ENCODE peak calls at places on chromosomes 5 and 9, in eight cellular contexts. One of them, this sample, is unnamed.

GRCh38 chr9:15146121-15146820 is 160.7 kb downstream of the TTC39B start:
- DNase-seq in neuronal stem cell: peak
- DNase-seq in endodermal cell: no peak
- DNase-seq in dorsolateral prefrontal cortex: no peak
- DNase-seq in left ventricle myocardium inferior: no peak
- DNase-seq in astrocyte: no peak
- DNase-seq in fibroblast of lung: no peak
- DNase-seq in IMR-90: no peak
- DNase-seq in this sample: no peak

GRCh38 chr5:72478276-72478675 is 28.9 kb downstream of the ZNF366 start:
- DNase-seq in fibroblast of lung: no peak
- DNase-seq in neuronal stem cell: no peak
- DNase-seq in left ventricle myocardium inferior: no peak
- DNase-seq in dorsolateral prefrontal cortex: no peak
- DNase-seq in IMR-90: no peak
- DNase-seq in astrocyte: no peak
- DNase-seq in endodermal cell: no peak
- DNase-seq in this sample: peak

GRCh38 chr5:174801798-174802197 is 77.4 kb downstream of the MSX2 start:
- DNase-seq in dorsolateral prefrontal cortex: no peak
- DNase-seq in left ventricle myocardium inferior: no peak
- DNase-seq in IMR-90: no peak
- DNase-seq in endodermal cell: no peak
- DNase-seq in astrocyte: peak
- DNase-seq in fibroblast of lung: peak
- DNase-seq in neuronal stem cell: no peak
- DNase-seq in this sample: peak

GRCh38 chr9:91316093-91316492 is 45.6 kb downstream of the AUH start:
- DNase-seq in endodermal cell: no peak
- DNase-seq in IMR-90: no peak
- DNase-seq in fibroblast of lung: no peak
- DNase-seq in dorsolateral prefrontal cortex: no peak
- DNase-seq in astrocyte: no peak
- DNase-seq in left ventricle myocardium inferior: no peak
- DNase-seq in neuronal stem cell: no peak
- DNase-seq in this sample: no peak

GRCh38 chr5:140213370-140213983 is 38.5 kb downstream of the CYSTM1 start:
- DNase-seq in dorsolateral prefrontal cortex: no peak
- DNase-seq in neuronal stem cell: no peak
- DNase-seq in endodermal cell: no peak
- DNase-seq in IMR-90: no peak
- DNase-seq in fibroblast of lung: no peak
- DNase-seq in left ventricle myocardium inferior: no peak
- DNase-seq in astrocyte: no peak
- DNase-seq in this sample: peak

GRCh38 chr9:110183208-110184145 is 24.5 kb downstream of the C9orf152 start:
- DNase-seq in left ventricle myocardium inferior: no peak
- DNase-seq in dorsolateral prefrontal cortex: peak
- DNase-seq in neuronal stem cell: peak
- DNase-seq in astrocyte: peak
- DNase-seq in endodermal cell: peak
- DNase-seq in IMR-90: peak
- DNase-seq in fibroblast of lung: peak
- DNase-seq in this sample: peak

GRCh38 chr5:143698534-143698933 is 113.4 kb upstream of the HMHB1 start:
- DNase-seq in left ventricle myocardium inferior: no peak
- DNase-seq in endodermal cell: no peak
- DNase-seq in dorsolateral prefrontal cortex: no peak
- DNase-seq in fibroblast of lung: peak
- DNase-seq in IMR-90: no peak
- DNase-seq in neuronal stem cell: no peak
- DNase-seq in astrocyte: no peak
- DNase-seq in this sample: no peak

GRCh38 chr5:118722165-118723020 is 266.0 kb downstream of the DTWD2 start:
- DNase-seq in endodermal cell: no peak
- DNase-seq in neuronal stem cell: no peak
- DNase-seq in dorsolateral prefrontal cortex: no peak
- DNase-seq in left ventricle myocardium inferior: no peak
- DNase-seq in astrocyte: no peak
- DNase-seq in IMR-90: no peak
- DNase-seq in fibroblast of lung: no peak
- DNase-seq in this sample: no peak

GRCh38 chr9:125376261-125377226 is 114.9 kb downstream of the GAPVD1 start:
- DNase-seq in dorsolateral prefrontal cortex: no peak
- DNase-seq in endodermal cell: no peak
- DNase-seq in astrocyte: no peak
- DNase-seq in left ventricle myocardium inferior: no peak
- DNase-seq in fibroblast of lung: no peak
- DNase-seq in neuronal stem cell: no peak
- DNase-seq in IMR-90: no peak
- DNase-seq in this sample: no peak

GRCh38 chr5:170267431-170268152 is 30.0 kb downstream of the LCP2 start:
- DNase-seq in left ventricle myocardium inferior: peak
- DNase-seq in dorsolateral prefrontal cortex: peak
- DNase-seq in IMR-90: peak
- DNase-seq in fibroblast of lung: peak
- DNase-seq in neuronal stem cell: peak
- DNase-seq in astrocyte: peak
- DNase-seq in endodermal cell: peak
- DNase-seq in this sample: peak

GRCh38 chr5:171152382-171152781 is 156.7 kb upstream of the TLX3 start:
- DNase-seq in neuronal stem cell: no peak
- DNase-seq in left ventricle myocardium inferior: no peak
- DNase-seq in fibroblast of lung: peak
- DNase-seq in astrocyte: peak
- DNase-seq in endodermal cell: no peak
- DNase-seq in dorsolateral prefrontal cortex: no peak
- DNase-seq in IMR-90: peak
- DNase-seq in this sample: peak

GRCh38 chr5:168836603-168837245 is 257.6 kb upstream of the PANK3 start:
- DNase-seq in fibroblast of lung: no peak
- DNase-seq in neuronal stem cell: no peak
- DNase-seq in left ventricle myocardium inferior: no peak
- DNase-seq in astrocyte: no peak
- DNase-seq in dorsolateral prefrontal cortex: no peak
- DNase-seq in IMR-90: no peak
- DNase-seq in endodermal cell: no peak
- DNase-seq in this sample: no peak

GRCh38 chr5:145936401-145937131 is at the start of gene SH3RF2:
- DNase-seq in astrocyte: peak
- DNase-seq in dorsolateral prefrontal cortex: peak
- DNase-seq in endodermal cell: peak
- DNase-seq in fibroblast of lung: peak
- DNase-seq in IMR-90: peak
- DNase-seq in left ventricle myocardium inferior: peak
- DNase-seq in neuronal stem cell: peak
- DNase-seq in this sample: peak

GRCh38 chr9:131422241-131422792 is 28.4 kb downstream of the PRRC2B start:
- DNase-seq in IMR-90: peak
- DNase-seq in astrocyte: no peak
- DNase-seq in dorsolateral prefrontal cortex: no peak
- DNase-seq in endodermal cell: no peak
- DNase-seq in left ventricle myocardium inferior: peak
- DNase-seq in fibroblast of lung: no peak
- DNase-seq in neuronal stem cell: no peak
- DNase-seq in this sample: peak

GRCh38 chr9:137286980-137287383 is 9.5 kb downstream of the TOR4A start:
- DNase-seq in IMR-90: peak
- DNase-seq in dorsolateral prefrontal cortex: no peak
- DNase-seq in endodermal cell: peak
- DNase-seq in fibroblast of lung: peak
- DNase-seq in astrocyte: no peak
- DNase-seq in left ventricle myocardium inferior: no peak
- DNase-seq in neuronal stem cell: no peak
- DNase-seq in this sample: peak

GRCh38 chr5:177333420-177334154 is 17.9 kb downstream of the LMAN2 start:
- DNase-seq in left ventricle myocardium inferior: no peak
- DNase-seq in endodermal cell: no peak
- DNase-seq in astrocyte: no peak
- DNase-seq in IMR-90: no peak
- DNase-seq in fibroblast of lung: no peak
- DNase-seq in neuronal stem cell: no peak
- DNase-seq in dorsolateral prefrontal cortex: no peak
- DNase-seq in this sample: no peak

GRCh38 chr5:5492087-5492933 is 69.8 kb downstream of the ICE1 start:
- DNase-seq in endodermal cell: peak
- DNase-seq in neuronal stem cell: peak
- DNase-seq in dorsolateral prefrontal cortex: peak
- DNase-seq in astrocyte: peak
- DNase-seq in fibroblast of lung: peak
- DNase-seq in left ventricle myocardium inferior: no peak
- DNase-seq in IMR-90: peak
- DNase-seq in this sample: peak

GRCh38 chr9:123263227-123263626 is 5.2 kb downstream of the STRBP start:
- DNase-seq in astrocyte: no peak
- DNase-seq in dorsolateral prefrontal cortex: no peak
- DNase-seq in endodermal cell: no peak
- DNase-seq in left ventricle myocardium inferior: no peak
- DNase-seq in fibroblast of lung: no peak
- DNase-seq in neuronal stem cell: no peak
- DNase-seq in IMR-90: no peak
- DNase-seq in this sample: no peak
- H3K4me3 ChIP-seq in astrocyte: no peak
- H3K4me3 ChIP-seq in dorsolateral prefrontal cortex: no peak
- H3K4me3 ChIP-seq in endodermal cell: no peak
- H3K4me3 ChIP-seq in left ventricle myocardium inferior: no peak
- H3K4me3 ChIP-seq in fibroblast of lung: no peak
- H3K4me3 ChIP-seq in neuronal stem cell: no peak
- H3K4me3 ChIP-seq in IMR-90: no peak
- H3K4me3 ChIP-seq in this sample: no peak

GRCh38 chr9:87607859-87608258 is 110.2 kb downstream of the DAPK1 start:
- DNase-seq in fibroblast of lung: no peak
- DNase-seq in IMR-90: no peak
- DNase-seq in endodermal cell: no peak
- DNase-seq in astrocyte: no peak
- DNase-seq in neuronal stem cell: no peak
- DNase-seq in dorsolateral prefrontal cortex: no peak
- DNase-seq in left ventricle myocardium inferior: no peak
- DNase-seq in this sample: no peak

GRCh38 chr9:87606921-87607521 is 109.4 kb downstream of the DAPK1 start:
- DNase-seq in fibroblast of lung: peak
- DNase-seq in IMR-90: peak
- DNase-seq in astrocyte: peak
- DNase-seq in neuronal stem cell: no peak
- DNase-seq in dorsolateral prefrontal cortex: no peak
- DNase-seq in left ventricle myocardium inferior: no peak
- DNase-seq in endodermal cell: no peak
- DNase-seq in this sample: peak

GRCh38 chr9:87603854-87604490 is 106.3 kb downstream of the DAPK1 start:
- DNase-seq in neuronal stem cell: no peak
- DNase-seq in endodermal cell: no peak
- DNase-seq in dorsolateral prefrontal cortex: no peak
- DNase-seq in fibroblast of lung: no peak
- DNase-seq in left ventricle myocardium inferior: no peak
- DNase-seq in IMR-90: no peak
- DNase-seq in astrocyte: no peak
- DNase-seq in this sample: no peak

GRCh38 chr9:87604886-87605588 is 107.4 kb downstream of the DAPK1 start:
- DNase-seq in endodermal cell: no peak
- DNase-seq in neuronal stem cell: no peak
- DNase-seq in left ventricle myocardium inferior: no peak
- DNase-seq in astrocyte: no peak
- DNase-seq in IMR-90: no peak
- DNase-seq in dorsolateral prefrontal cortex: no peak
- DNase-seq in fibroblast of lung: no peak
- DNase-seq in this sample: no peak

GRCh38 chr9:87605676-87606075 is 108.0 kb downstream of the DAPK1 start:
- DNase-seq in dorsolateral prefrontal cortex: no peak
- DNase-seq in fibroblast of lung: no peak
- DNase-seq in endodermal cell: no peak
- DNase-seq in IMR-90: no peak
- DNase-seq in neuronal stem cell: no peak
- DNase-seq in left ventricle myocardium inferior: no peak
- DNase-seq in astrocyte: no peak
- DNase-seq in this sample: no peak
- H3K4me3 ChIP-seq in dorsolateral prefrontal cortex: no peak
- H3K4me3 ChIP-seq in fibroblast of lung: no peak
- H3K4me3 ChIP-seq in endodermal cell: no peak
- H3K4me3 ChIP-seq in IMR-90: no peak
- H3K4me3 ChIP-seq in neuronal stem cell: no peak
- H3K4me3 ChIP-seq in left ventricle myocardium inferior: no peak
- H3K4me3 ChIP-seq in astrocyte: no peak
- H3K4me3 ChIP-seq in this sample: no peak

GRCh38 chr9:128100581-128100980 is 26.9 kb downstream of the PTGES2 start:
- DNase-seq in left ventricle myocardium inferior: no peak
- DNase-seq in dorsolateral prefrontal cortex: no peak
- DNase-seq in neuronal stem cell: no peak
- DNase-seq in astrocyte: no peak
- DNase-seq in IMR-90: no peak
- DNase-seq in fibroblast of lung: no peak
- DNase-seq in endodermal cell: no peak
- DNase-seq in this sample: no peak
- H3K4me3 ChIP-seq in left ventricle myocardium inferior: peak
- H3K4me3 ChIP-seq in dorsolateral prefrontal cortex: no peak
- H3K4me3 ChIP-seq in neuronal stem cell: no peak
- H3K4me3 ChIP-seq in astrocyte: peak
- H3K4me3 ChIP-seq in IMR-90: no peak
- H3K4me3 ChIP-seq in fibroblast of lung: no peak
- H3K4me3 ChIP-seq in endodermal cell: no peak
- H3K4me3 ChIP-seq in this sample: peak

GRCh38 chr5:97163360-97163764 is 19.7 kb downstream of the RIOK2 start:
- DNase-seq in neuronal stem cell: no peak
- DNase-seq in IMR-90: peak
- DNase-seq in endodermal cell: no peak
- DNase-seq in left ventricle myocardium inferior: no peak
- DNase-seq in dorsolateral prefrontal cortex: no peak
- DNase-seq in astrocyte: no peak
- DNase-seq in fibroblast of lung: no peak
- DNase-seq in this sample: no peak

GRCh38 chr5:97164846-97165245 is 18.2 kb downstream of the RIOK2 start:
- DNase-seq in neuronal stem cell: no peak
- DNase-seq in astrocyte: no peak
- DNase-seq in dorsolateral prefrontal cortex: no peak
- DNase-seq in IMR-90: peak
- DNase-seq in left ventricle myocardium inferior: no peak
- DNase-seq in endodermal cell: no peak
- DNase-seq in fibroblast of lung: peak
- DNase-seq in this sample: peak

GRCh38 chr5:97163790-97164285 is 19.2 kb downstream of the RIOK2 start:
- DNase-seq in astrocyte: no peak
- DNase-seq in dorsolateral prefrontal cortex: no peak
- DNase-seq in left ventricle myocardium inferior: no peak
- DNase-seq in fibroblast of lung: no peak
- DNase-seq in endodermal cell: no peak
- DNase-seq in IMR-90: no peak
- DNase-seq in neuronal stem cell: no peak
- DNase-seq in this sample: no peak

GRCh38 chr5:97165726-97166125 is 17.3 kb downstream of the RIOK2 start:
- DNase-seq in dorsolateral prefrontal cortex: no peak
- DNase-seq in fibroblast of lung: no peak
- DNase-seq in astrocyte: no peak
- DNase-seq in endodermal cell: no peak
- DNase-seq in IMR-90: no peak
- DNase-seq in left ventricle myocardium inferior: no peak
- DNase-seq in neuronal stem cell: no peak
- DNase-seq in this sample: no peak

GRCh38 chr5:97167435-97167834 is 15.6 kb downstream of the RIOK2 start:
- DNase-seq in IMR-90: no peak
- DNase-seq in fibroblast of lung: no peak
- DNase-seq in endodermal cell: no peak
- DNase-seq in astrocyte: no peak
- DNase-seq in neuronal stem cell: no peak
- DNase-seq in left ventricle myocardium inferior: no peak
- DNase-seq in dorsolateral prefrontal cortex: no peak
- DNase-seq in this sample: no peak
- H3K4me3 ChIP-seq in IMR-90: no peak
- H3K4me3 ChIP-seq in fibroblast of lung: no peak
- H3K4me3 ChIP-seq in endodermal cell: no peak
- H3K4me3 ChIP-seq in astrocyte: no peak
- H3K4me3 ChIP-seq in neuronal stem cell: no peak
- H3K4me3 ChIP-seq in left ventricle myocardium inferior: no peak
- H3K4me3 ChIP-seq in dorsolateral prefrontal cortex: no peak
- H3K4me3 ChIP-seq in this sample: no peak

GRCh38 chr5:115961413-115962238 is 649 bp upstream of the LVRN start:
- DNase-seq in neuronal stem cell: no peak
- DNase-seq in astrocyte: no peak
- DNase-seq in IMR-90: no peak
- DNase-seq in dorsolateral prefrontal cortex: no peak
- DNase-seq in endodermal cell: peak
- DNase-seq in fibroblast of lung: peak
- DNase-seq in left ventricle myocardium inferior: no peak
- DNase-seq in this sample: peak
- H3K4me3 ChIP-seq in neuronal stem cell: no peak
- H3K4me3 ChIP-seq in astrocyte: peak
- H3K4me3 ChIP-seq in IMR-90: no peak
- H3K4me3 ChIP-seq in dorsolateral prefrontal cortex: peak
- H3K4me3 ChIP-seq in endodermal cell: peak
- H3K4me3 ChIP-seq in fibroblast of lung: no peak
- H3K4me3 ChIP-seq in left ventricle myocardium inferior: peak
- H3K4me3 ChIP-seq in this sample: peak

This sample was measured in foreskin fibroblast.